ENCODE peak calls at places on chromosomes 7 and 10, in six cellular contexts. L is mucosa of descending colon, K is cardiac fibroblast, N is HCT116, C is GM23338, S is kidney epithelial cell. Q is an unnamed sample.
A peak's percentile ranks its signal among the peaks of the same experiment; 100 is the strongest.

GRCh38 chr7:158378978-158379377 is 208.6 kb downstream of the PTPRN2 start:
- DNase-seq in S (no peak), C (no peak), K (no peak), L (no peak), N (no peak), Q (no peak)

GRCh38 chr7:121515651-121516401 is 119.7 kb upstream of the FAM3C start:
- DNase-seq in K (no peak), N (no peak), S (no peak), C (no peak), L (no peak), Q (no peak)

GRCh38 chr7:18086165-18087030 is 58.8 kb upstream of the PRPS1L1 start:
- DNase-seq in K (peak; percentile 13), L (peak; percentile 28), S (no peak), C (peak; percentile 59), N (no peak), Q (no peak)

GRCh38 chr10:80507484-80507880 is 30.2 kb upstream of the SH2D4B start:
- DNase-seq in K (peak; percentile 31), C (no peak), N (no peak), S (no peak), L (no peak), Q (no peak)

GRCh38 chr10:21388541-21389068 is 136.9 kb downstream of the SKIDA1 start:
- DNase-seq in S (no peak), N (no peak), L (no peak), C (peak; percentile 30), K (no peak), Q (no peak)

GRCh38 chr10:131767716-131768115 is 133.1 kb upstream of the PPP2R2D start:
- DNase-seq in L (no peak), K (no peak), S (no peak), C (no peak), N (no peak), Q (no peak)

GRCh38 chr7:137695942-137696341 is 150.8 kb downstream of the DGKI start:
- DNase-seq in N (no peak), C (no peak), S (no peak), L (no peak), K (peak; percentile 56), Q (no peak)

GRCh38 chr10:3217301-3217700 is 44.7 kb upstream of the PITRM1 start:
- DNase-seq in C (no peak), N (no peak), L (no peak), S (peak; percentile 51), K (peak; percentile 79), Q (no peak)

GRCh38 chr10:127534511-127534910 is 14.6 kb upstream of the NPS start:
- DNase-seq in S (no peak), C (no peak), L (no peak), N (no peak), K (no peak), Q (no peak)

GRCh38 chr10:91551856-91552255 is 81.0 kb downstream of the PPP1R3C start:
- DNase-seq in N (peak; percentile 16), S (no peak), C (peak; percentile 92), L (no peak), K (peak; percentile 79), Q (peak; percentile 33)

DNA sequence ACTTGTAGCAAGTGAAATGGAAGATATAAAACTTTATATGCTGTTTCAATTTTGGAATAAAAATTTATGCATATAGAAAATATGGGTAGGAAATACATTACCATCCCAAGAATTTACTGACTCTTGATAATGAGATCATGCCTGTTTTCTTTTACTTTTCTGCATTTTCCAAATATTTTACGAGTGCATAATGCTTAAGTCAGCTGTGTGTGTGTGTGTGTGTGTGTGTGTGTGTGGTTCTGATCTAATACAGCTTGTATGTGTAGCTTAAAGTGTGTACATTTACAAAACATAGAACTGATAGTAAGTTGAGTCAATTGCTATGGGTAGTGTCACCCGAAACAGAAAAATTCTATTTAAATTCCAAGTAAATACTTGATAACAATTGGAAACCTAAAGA is 315.9 kb upstream of the LRRN3 start:
- DNase-seq in C (no peak), K (peak; percentile 54), N (no peak), L (no peak), S (no peak), Q (no peak)
- H3K4me3 ChIP-seq in C (no peak overlapping the region), K (no peak overlapping the region), N (no peak overlapping the region), L (no peak overlapping the region), S (no peak overlapping the region), Q (no peak overlapping the region)

DNA sequence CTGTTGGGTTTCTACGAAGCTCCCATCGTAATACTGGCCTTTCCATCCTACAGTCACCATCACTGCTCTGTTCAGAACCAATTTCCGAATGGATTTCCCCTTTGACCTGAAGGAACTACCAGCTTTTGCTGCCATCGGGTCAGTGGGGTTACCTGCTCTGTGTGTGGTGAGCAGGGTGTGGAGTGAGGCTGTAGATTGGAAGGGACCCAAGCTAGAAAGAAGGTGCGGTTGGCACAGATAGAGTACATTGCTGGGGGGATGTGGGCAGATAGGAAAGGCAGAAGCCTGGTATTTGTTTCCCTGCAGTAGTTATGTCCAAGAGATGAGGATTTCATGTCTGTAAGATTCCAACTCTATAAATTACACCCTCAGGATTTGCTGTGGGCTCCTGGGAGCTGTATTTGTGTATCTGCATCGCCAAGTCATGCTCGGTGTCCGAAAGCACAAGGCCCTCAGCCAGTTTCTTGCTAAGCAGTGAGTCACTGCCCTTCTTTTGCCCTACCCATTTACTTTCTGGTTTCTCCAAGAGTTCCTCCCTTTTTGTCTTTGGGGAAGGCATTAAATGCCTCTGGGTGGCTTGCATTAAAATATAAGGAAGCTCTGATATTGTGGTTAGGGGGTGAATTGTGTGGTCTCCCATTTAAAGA is 15.4 kb downstream of the CLCN1 start:
- DNase-seq in S (peak; percentile 12), K (peak; percentile 94), L (no peak), N (no peak), C (no peak), Q (peak; percentile 52)
- H3K4me3 ChIP-seq in S (no peak overlapping the region), K (no peak overlapping the region), L (no peak overlapping the region), N (no peak overlapping the region), C (no peak overlapping the region), Q (no peak overlapping the region)

DNA sequence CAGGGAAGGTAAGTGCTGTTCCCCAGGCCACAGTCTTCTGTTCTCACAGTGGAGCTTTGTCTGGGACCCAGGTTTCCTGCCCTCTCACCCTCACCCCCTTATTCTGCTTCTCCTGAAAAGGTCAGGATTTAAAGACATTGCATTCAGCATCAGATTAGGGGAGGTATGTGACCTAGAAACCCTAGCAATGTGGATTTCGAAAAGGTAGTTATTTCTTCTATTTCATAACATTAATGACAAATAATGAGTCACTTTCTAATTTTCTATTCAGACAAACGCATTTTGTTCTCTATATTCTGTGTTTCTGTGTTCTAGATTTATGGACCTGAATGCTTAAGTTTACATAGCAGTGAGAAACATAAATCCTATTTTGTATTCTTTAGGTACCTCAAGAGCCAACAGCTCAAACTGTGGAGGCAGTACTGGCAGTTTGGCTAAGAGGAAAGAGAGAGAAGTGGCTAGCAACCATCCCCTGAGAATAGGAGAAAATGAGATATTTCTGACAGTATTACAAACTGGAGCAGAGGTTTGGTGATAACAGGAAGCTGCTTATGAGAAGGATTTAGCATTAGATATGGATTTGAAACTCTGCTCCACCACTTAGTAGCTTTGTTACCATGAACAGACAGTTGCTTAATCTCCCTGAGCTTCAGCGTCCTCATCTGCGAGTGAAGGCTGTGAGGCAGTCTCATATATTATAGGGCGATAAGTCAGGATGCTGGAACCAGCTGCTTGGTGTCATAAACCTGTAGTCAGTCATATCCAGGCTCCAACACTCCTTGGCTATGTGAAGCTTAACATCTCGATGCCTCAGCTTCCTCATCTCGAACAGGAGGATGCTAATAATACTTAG is 28.2 kb downstream of the CDK14 start:
- DNase-seq in N (no peak), C (no peak), L (no peak), S (no peak), K (peak; percentile 69), Q (no peak)
- H3K4me3 ChIP-seq in N (no peak overlapping the region), C (no peak overlapping the region), L (no peak overlapping the region), S (no peak overlapping the region), K (no peak overlapping the region), Q (no peak overlapping the region)

GRCh38 chr7:130344248-130344866 is at the start of gene CPA5:
- DNase-seq in L (no peak), S (no peak), N (no peak), K (no peak), C (no peak), Q (no peak)
- H3K4me3 ChIP-seq in L (no peak within 1 kb of the TSS), S (no peak within 1 kb of the TSS), N (no peak within 1 kb of the TSS), K (no peak within 1 kb of the TSS), C (peak within 1 kb of the TSS; percentile 17), Q (no peak within 1 kb of the TSS)

GRCh38 chr7:46146454-46147255 is 225.6 kb upstream of the IGFBP3 start:
- DNase-seq in C (no peak), N (no peak), K (peak; percentile 70), S (no peak), L (no peak), Q (no peak)
- H3K4me3 ChIP-seq in C (no peak overlapping the region), N (no peak overlapping the region), K (no peak overlapping the region), S (no peak overlapping the region), L (no peak overlapping the region), Q (no peak overlapping the region)

DNA sequence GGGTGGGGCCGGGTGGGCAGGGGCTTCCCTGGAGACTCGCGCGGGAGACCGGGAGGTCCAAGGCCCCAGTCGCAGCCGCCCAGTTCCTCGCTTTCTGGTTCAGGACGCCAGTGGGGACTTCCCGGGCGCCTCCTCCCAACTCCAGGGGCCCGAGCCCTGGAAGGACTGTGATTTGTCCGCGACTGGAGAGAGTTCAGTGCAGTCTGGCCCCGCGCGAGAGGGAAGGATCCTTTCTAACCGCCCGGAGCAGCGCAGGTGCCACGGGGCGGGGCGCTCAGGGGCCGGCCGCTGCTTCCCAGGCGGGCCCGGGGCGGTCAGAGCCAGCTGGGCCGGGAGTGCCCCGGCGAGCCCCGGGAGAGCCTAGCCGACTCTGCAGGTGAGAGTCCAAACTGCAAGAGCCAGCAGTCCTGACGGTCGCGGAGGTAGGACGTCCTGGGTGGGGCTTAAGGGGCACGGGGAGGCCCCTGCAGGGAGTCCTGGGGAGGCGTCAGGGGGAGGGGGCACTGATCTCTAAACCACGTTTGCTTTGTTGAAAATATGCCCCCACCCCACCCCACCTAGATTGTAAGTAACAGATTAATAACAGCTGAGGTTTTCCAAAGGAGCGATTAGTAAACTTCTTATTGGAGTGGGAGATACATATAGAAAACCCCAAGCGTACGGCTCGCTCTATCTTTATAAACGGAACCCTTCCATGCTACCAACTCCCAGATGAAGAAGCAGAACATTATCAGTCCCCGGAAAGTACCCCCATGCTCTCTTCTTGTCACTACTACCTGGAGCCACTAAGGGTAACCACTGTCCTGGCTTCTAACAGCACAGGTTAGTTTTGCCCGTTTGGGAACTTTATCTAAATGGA is 8.2 kb downstream of the NKX2-3 start:
- DNase-seq in C (peak; percentile 65), L (peak; percentile 71), K (no peak), N (no peak), S (no peak), Q (no peak)
- H3K4me3 ChIP-seq in C (peak overlapping the region; percentile 49), L (no peak overlapping the region), K (no peak overlapping the region), N (no peak overlapping the region), S (no peak overlapping the region), Q (peak overlapping the region; percentile 38)

GRCh38 chr7:27187702-27188665 is 3.0 kb upstream of the HOXA11 start:
- DNase-seq in N (no peak), L (peak; percentile 68), S (no peak), C (peak; percentile 72), K (no peak), Q (no peak)
- H3K4me3 ChIP-seq in N (no peak overlapping the region), L (peak overlapping the region; percentile 13), S (peak overlapping the region; percentile 52), C (peak overlapping the region; percentile 48), K (no peak overlapping the region), Q (no peak overlapping the region)